ENCODE peak calls at places on chromosomes 3 and 15, in eight cellular contexts. One of them, this sample, is unnamed.
A peak's percentile ranks its signal among the peaks of the same experiment; 100 is the strongest.

GRCh38 chr3:89227634-89228033 is 120.2 kb downstream of the EPHA3 start:
- DNase-seq in pancreas: no peak
- DNase-seq in astrocyte of the spinal cord: peak; percentile 38
- DNase-seq in prostate gland: no peak
- DNase-seq in transverse colon: no peak
- DNase-seq in mesothelial cell of epicardium: no peak
- DNase-seq in A673: no peak
- DNase-seq in neural crest cell: no peak
- DNase-seq in this sample: no peak

GRCh38 chr15:78206326-78207109 is 27.8 kb downstream of the ACSBG1 start:
- DNase-seq in mesothelial cell of epicardium: no peak
- DNase-seq in prostate gland: peak; percentile 3
- DNase-seq in transverse colon: no peak
- DNase-seq in astrocyte of the spinal cord: no peak
- DNase-seq in A673: peak; percentile 50
- DNase-seq in pancreas: no peak
- DNase-seq in neural crest cell: no peak
- DNase-seq in this sample: no peak

GRCh38 chr3:177071496-177072156 is 125.7 kb downstream of the TBL1XR1 start:
- DNase-seq in mesothelial cell of epicardium: no peak
- DNase-seq in pancreas: no peak
- DNase-seq in transverse colon: no peak
- DNase-seq in prostate gland: no peak
- DNase-seq in astrocyte of the spinal cord: no peak
- DNase-seq in neural crest cell: no peak
- DNase-seq in A673: no peak
- DNase-seq in this sample: no peak

GRCh38 chr15:55627730-55628368 is 39.7 kb upstream of the PYGO1 start:
- DNase-seq in transverse colon: no peak
- DNase-seq in prostate gland: no peak
- DNase-seq in A673: peak; percentile 61
- DNase-seq in pancreas: no peak
- DNase-seq in mesothelial cell of epicardium: no peak
- DNase-seq in astrocyte of the spinal cord: peak; percentile 86
- DNase-seq in neural crest cell: no peak
- DNase-seq in this sample: no peak

GRCh38 chr3:173045770-173046382 is 95.2 kb downstream of the SPATA16 start:
- DNase-seq in transverse colon: no peak
- DNase-seq in pancreas: no peak
- DNase-seq in astrocyte of the spinal cord: peak; percentile 22
- DNase-seq in neural crest cell: no peak
- DNase-seq in mesothelial cell of epicardium: no peak
- DNase-seq in A673: no peak
- DNase-seq in prostate gland: no peak
- DNase-seq in this sample: no peak

GRCh38 chr3:135757421-135757820 is 208.1 kb upstream of the PPP2R3A start:
- DNase-seq in pancreas: no peak
- DNase-seq in transverse colon: no peak
- DNase-seq in A673: no peak
- DNase-seq in prostate gland: no peak
- DNase-seq in mesothelial cell of epicardium: no peak
- DNase-seq in astrocyte of the spinal cord: no peak
- DNase-seq in neural crest cell: no peak
- DNase-seq in this sample: no peak

GRCh38 chr3:131501949-131502348 is 822 bp downstream of the MRPL3 start:
- DNase-seq in astrocyte of the spinal cord: no peak
- DNase-seq in transverse colon: no peak
- DNase-seq in mesothelial cell of epicardium: no peak
- DNase-seq in pancreas: no peak
- DNase-seq in prostate gland: no peak
- DNase-seq in A673: no peak
- DNase-seq in neural crest cell: no peak
- DNase-seq in this sample: no peak

GRCh38 chr15:93348711-93349110 is 259.7 kb upstream of the RGMA start:
- DNase-seq in astrocyte of the spinal cord: no peak
- DNase-seq in pancreas: no peak
- DNase-seq in A673: no peak
- DNase-seq in transverse colon: no peak
- DNase-seq in prostate gland: no peak
- DNase-seq in neural crest cell: no peak
- DNase-seq in mesothelial cell of epicardium: no peak
- DNase-seq in this sample: no peak

GRCh38 chr15:31353931-31354330 is 27.3 kb downstream of the KLF13 start:
- DNase-seq in prostate gland: no peak
- DNase-seq in astrocyte of the spinal cord: peak; percentile 6
- DNase-seq in neural crest cell: no peak
- DNase-seq in transverse colon: no peak
- DNase-seq in A673: no peak
- DNase-seq in mesothelial cell of epicardium: no peak
- DNase-seq in pancreas: no peak
- DNase-seq in this sample: no peak

GRCh38 chr3:78855190-78855589 is 912.6 kb downstream of the ROBO1 start:
- DNase-seq in prostate gland: no peak
- DNase-seq in A673: no peak
- DNase-seq in pancreas: no peak
- DNase-seq in astrocyte of the spinal cord: no peak
- DNase-seq in transverse colon: no peak
- DNase-seq in neural crest cell: no peak
- DNase-seq in mesothelial cell of epicardium: no peak
- DNase-seq in this sample: no peak

GRCh38 chr15:32870240-32871033 is 152.6 kb downstream of the GREM1 start:
- DNase-seq in neural crest cell: no peak
- DNase-seq in mesothelial cell of epicardium: no peak
- DNase-seq in transverse colon: peak; percentile 29
- DNase-seq in prostate gland: no peak
- DNase-seq in astrocyte of the spinal cord: peak; percentile 98
- DNase-seq in pancreas: no peak
- DNase-seq in A673: peak; percentile 60
- DNase-seq in this sample: peak; percentile 57

GRCh38 chr3:187739125-187739560 is 6.1 kb downstream of the BCL6 start:
- DNase-seq in transverse colon: no peak
- DNase-seq in neural crest cell: no peak
- DNase-seq in pancreas: peak; percentile 54
- DNase-seq in A673: no peak
- DNase-seq in mesothelial cell of epicardium: peak; percentile 64
- DNase-seq in prostate gland: no peak
- DNase-seq in astrocyte of the spinal cord: no peak
- DNase-seq in this sample: peak; percentile 33

GRCh38 chr3:126567696-126568438 is 9.1 kb upstream of the C3orf22 start:
- DNase-seq in prostate gland: no peak
- DNase-seq in pancreas: no peak
- DNase-seq in transverse colon: no peak
- DNase-seq in neural crest cell: no peak
- DNase-seq in astrocyte of the spinal cord: no peak
- DNase-seq in A673: no peak
- DNase-seq in mesothelial cell of epicardium: no peak
- DNase-seq in this sample: no peak

GRCh38 chr3:90091557-90091956 is 984.1 kb downstream of the EPHA3 start:
- DNase-seq in transverse colon: peak; percentile 8
- DNase-seq in mesothelial cell of epicardium: no peak
- DNase-seq in A673: peak; percentile 89
- DNase-seq in astrocyte of the spinal cord: peak; percentile 56
- DNase-seq in prostate gland: peak; percentile 4
- DNase-seq in pancreas: no peak
- DNase-seq in neural crest cell: peak; percentile 26
- DNase-seq in this sample: no peak

GRCh38 chr15:45384700-45385099 is 6.4 kb upstream of the GATM start:
- DNase-seq in transverse colon: no peak
- DNase-seq in prostate gland: no peak
- DNase-seq in neural crest cell: no peak
- DNase-seq in astrocyte of the spinal cord: no peak
- DNase-seq in mesothelial cell of epicardium: no peak
- DNase-seq in A673: no peak
- DNase-seq in pancreas: no peak
- DNase-seq in this sample: no peak

GRCh38 chr15:40766906-40767837 is 2.6 kb upstream of the C15orf62 start:
- DNase-seq in neural crest cell: no peak
- DNase-seq in astrocyte of the spinal cord: peak; percentile 79
- DNase-seq in mesothelial cell of epicardium: no peak
- DNase-seq in A673: peak; percentile 51
- DNase-seq in pancreas: no peak
- DNase-seq in prostate gland: no peak
- DNase-seq in transverse colon: no peak
- DNase-seq in this sample: no peak

GRCh38 chr3:56860948-56861347 is 59.2 kb upstream of the ARHGEF3 start:
- DNase-seq in neural crest cell: no peak
- DNase-seq in A673: no peak
- DNase-seq in mesothelial cell of epicardium: no peak
- DNase-seq in pancreas: no peak
- DNase-seq in prostate gland: no peak
- DNase-seq in astrocyte of the spinal cord: no peak
- DNase-seq in transverse colon: no peak
- DNase-seq in this sample: no peak

GRCh38 chr3:171777608-171777995 is 32.7 kb downstream of the PLD1 start:
- DNase-seq in astrocyte of the spinal cord: no peak
- DNase-seq in transverse colon: no peak
- DNase-seq in prostate gland: no peak
- DNase-seq in neural crest cell: no peak
- DNase-seq in pancreas: no peak
- DNase-seq in A673: no peak
- DNase-seq in mesothelial cell of epicardium: no peak
- DNase-seq in this sample: no peak

GRCh38 chr3:167913218-167913902 is 177.8 kb downstream of the SERPINI1 start:
- DNase-seq in neural crest cell: no peak
- DNase-seq in mesothelial cell of epicardium: no peak
- DNase-seq in prostate gland: no peak
- DNase-seq in pancreas: no peak
- DNase-seq in transverse colon: no peak
- DNase-seq in A673: peak; percentile 29
- DNase-seq in astrocyte of the spinal cord: peak; percentile 28
- DNase-seq in this sample: no peak
- TF ChIP-seq CTCF in neural crest cell: peak; percentile 25
- TF ChIP-seq CTCF in mesothelial cell of epicardium: no peak
- TF ChIP-seq CTCF in prostate gland: no peak
- TF ChIP-seq CTCF in pancreas: no peak
- TF ChIP-seq CTCF in transverse colon: no peak
- TF ChIP-seq CTCF in A673: no peak
- TF ChIP-seq CTCF in astrocyte of the spinal cord: peak; percentile 23
- TF ChIP-seq CTCF in this sample: no peak

GRCh38 chr3:112555535-112556170 is 6.1 kb downstream of the ATG3 start:
- DNase-seq in astrocyte of the spinal cord: no peak
- DNase-seq in prostate gland: no peak
- DNase-seq in mesothelial cell of epicardium: no peak
- DNase-seq in A673: peak; percentile 15
- DNase-seq in transverse colon: no peak
- DNase-seq in neural crest cell: no peak
- DNase-seq in pancreas: no peak
- DNase-seq in this sample: no peak

GRCh38 chr3:112546216-112546759 is 15.5 kb downstream of the ATG3 start:
- DNase-seq in neural crest cell: no peak
- DNase-seq in transverse colon: no peak
- DNase-seq in prostate gland: no peak
- DNase-seq in mesothelial cell of epicardium: no peak
- DNase-seq in A673: no peak
- DNase-seq in pancreas: no peak
- DNase-seq in astrocyte of the spinal cord: no peak
- DNase-seq in this sample: no peak

DNA sequence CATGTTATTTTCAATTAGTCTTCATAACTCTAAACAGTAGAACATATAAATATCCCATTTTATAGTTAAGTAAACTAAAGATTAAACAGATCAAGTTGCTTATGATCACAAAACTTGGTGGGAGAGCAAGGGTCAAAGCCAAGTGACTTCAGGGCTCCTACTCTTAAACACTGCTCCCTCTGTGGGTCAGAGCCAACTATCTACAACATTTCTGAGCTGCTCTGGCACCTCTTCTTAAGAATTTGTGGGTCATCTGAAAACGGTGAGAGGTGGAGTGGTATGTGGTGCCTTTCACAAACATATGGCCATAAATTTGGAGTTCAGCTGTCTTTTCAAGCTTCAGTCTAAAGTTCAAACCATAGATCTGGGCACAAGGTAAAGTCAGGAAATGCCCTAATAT is 10.9 kb downstream of the ATG3 start:
- DNase-seq in A673: no peak
- DNase-seq in neural crest cell: no peak
- DNase-seq in transverse colon: no peak
- DNase-seq in astrocyte of the spinal cord: no peak
- DNase-seq in pancreas: no peak
- DNase-seq in mesothelial cell of epicardium: no peak
- DNase-seq in prostate gland: no peak
- DNase-seq in this sample: no peak
- TF ChIP-seq CTCF in A673: no peak
- TF ChIP-seq CTCF in neural crest cell: no peak
- TF ChIP-seq CTCF in transverse colon: no peak
- TF ChIP-seq CTCF in astrocyte of the spinal cord: no peak
- TF ChIP-seq CTCF in pancreas: no peak
- TF ChIP-seq CTCF in mesothelial cell of epicardium: no peak
- TF ChIP-seq CTCF in prostate gland: no peak
- TF ChIP-seq CTCF in this sample: no peak

DNA sequence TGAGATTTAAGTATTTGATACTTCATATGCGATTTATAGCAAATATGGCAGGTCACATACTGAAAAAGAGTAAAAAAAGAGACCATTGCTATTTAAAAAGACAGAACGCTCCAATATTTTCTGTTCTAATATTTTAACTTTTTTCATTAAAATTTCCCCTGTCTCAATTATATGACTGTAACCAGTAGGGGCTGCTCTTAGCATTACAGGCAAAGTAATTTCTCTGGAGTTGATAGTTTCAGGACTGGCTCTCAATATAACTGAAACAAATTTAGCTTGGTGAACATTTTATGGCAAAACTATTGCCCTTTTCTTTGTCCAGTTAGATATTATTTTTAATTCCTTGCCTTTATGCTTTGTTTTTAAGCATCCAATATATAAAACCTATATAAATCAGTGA is 286.3 kb upstream of the ROBO2 start:
- DNase-seq in pancreas: no peak
- DNase-seq in prostate gland: no peak
- DNase-seq in neural crest cell: no peak
- DNase-seq in mesothelial cell of epicardium: no peak
- DNase-seq in A673: peak; percentile 48
- DNase-seq in astrocyte of the spinal cord: no peak
- DNase-seq in transverse colon: no peak
- DNase-seq in this sample: no peak
- TF ChIP-seq CTCF in pancreas: no peak
- TF ChIP-seq CTCF in prostate gland: no peak
- TF ChIP-seq CTCF in neural crest cell: peak; percentile 56
- TF ChIP-seq CTCF in mesothelial cell of epicardium: no peak
- TF ChIP-seq CTCF in A673: peak; percentile 58
- TF ChIP-seq CTCF in astrocyte of the spinal cord: peak; percentile 14
- TF ChIP-seq CTCF in transverse colon: no peak
- TF ChIP-seq CTCF in this sample: no peak

GRCh38 chr3:151421956-151422355 is 37.4 kb upstream of the P2RY12 start:
- DNase-seq in prostate gland: no peak
- DNase-seq in astrocyte of the spinal cord: no peak
- DNase-seq in pancreas: no peak
- DNase-seq in transverse colon: no peak
- DNase-seq in A673: peak; percentile 45
- DNase-seq in neural crest cell: no peak
- DNase-seq in mesothelial cell of epicardium: no peak
- DNase-seq in this sample: no peak
- TF ChIP-seq CTCF in prostate gland: no peak
- TF ChIP-seq CTCF in astrocyte of the spinal cord: peak; percentile 9
- TF ChIP-seq CTCF in pancreas: no peak
- TF ChIP-seq CTCF in transverse colon: no peak
- TF ChIP-seq CTCF in A673: peak; percentile 45
- TF ChIP-seq CTCF in neural crest cell: no peak
- TF ChIP-seq CTCF in mesothelial cell of epicardium: no peak
- TF ChIP-seq CTCF in this sample: no peak

This sample was measured in activated B cell treated with CpG ODN at 0.5 μM for 24 hours.